ENCODE peak calls at places on chromosomes 3 and 15, in nine cellular contexts. One of them, this sample, is unnamed.

GRCh38 chr3:183823963-183824362 is 1.4 kb downstream of the MAP6D1 start:
- DNase-seq in pancreas: no peak
- DNase-seq in endothelial cell: no peak
- DNase-seq in CD8-positive, alpha-beta T cell: no peak
- DNase-seq in GM13977: no peak
- DNase-seq in uterus: no peak
- DNase-seq in neural crest cell: no peak
- DNase-seq in astrocyte of the spinal cord: no peak
- DNase-seq in heart right ventricle: no peak
- DNase-seq in this sample: no peak

GRCh38 chr15:89179966-89180875 is 41.2 kb downstream of the RLBP1 start:
- DNase-seq in astrocyte of the spinal cord: peak; percentile 43
- DNase-seq in neural crest cell: no peak
- DNase-seq in uterus: no peak
- DNase-seq in endothelial cell: no peak
- DNase-seq in pancreas: no peak
- DNase-seq in heart right ventricle: no peak
- DNase-seq in GM13977: no peak
- DNase-seq in CD8-positive, alpha-beta T cell: no peak
- DNase-seq in this sample: no peak

GRCh38 chr3:124896824-124897526 is 9.8 kb upstream of the ITGB5 start:
- DNase-seq in uterus: no peak
- DNase-seq in pancreas: no peak
- DNase-seq in endothelial cell: no peak
- DNase-seq in heart right ventricle: no peak
- DNase-seq in CD8-positive, alpha-beta T cell: no peak
- DNase-seq in neural crest cell: no peak
- DNase-seq in GM13977: no peak
- DNase-seq in astrocyte of the spinal cord: no peak
- DNase-seq in this sample: no peak

GRCh38 chr3:35653347-35653746 is 14.0 kb downstream of the ARPP21 start:
- DNase-seq in endothelial cell: no peak
- DNase-seq in neural crest cell: no peak
- DNase-seq in astrocyte of the spinal cord: no peak
- DNase-seq in CD8-positive, alpha-beta T cell: no peak
- DNase-seq in heart right ventricle: no peak
- DNase-seq in uterus: no peak
- DNase-seq in GM13977: no peak
- DNase-seq in pancreas: no peak
- DNase-seq in this sample: no peak

GRCh38 chr3:128872282-128872681 is 7.1 kb upstream of the ACAD9 start:
- DNase-seq in GM13977: no peak
- DNase-seq in uterus: no peak
- DNase-seq in neural crest cell: no peak
- DNase-seq in endothelial cell: no peak
- DNase-seq in pancreas: no peak
- DNase-seq in astrocyte of the spinal cord: no peak
- DNase-seq in heart right ventricle: no peak
- DNase-seq in CD8-positive, alpha-beta T cell: no peak
- DNase-seq in this sample: no peak

GRCh38 chr3:12658593-12659058 is 5.3 kb downstream of the RAF1 start:
- DNase-seq in CD8-positive, alpha-beta T cell: no peak
- DNase-seq in neural crest cell: no peak
- DNase-seq in GM13977: no peak
- DNase-seq in astrocyte of the spinal cord: peak; percentile 82
- DNase-seq in uterus: no peak
- DNase-seq in pancreas: no peak
- DNase-seq in endothelial cell: no peak
- DNase-seq in heart right ventricle: no peak
- DNase-seq in this sample: no peak

GRCh38 chr15:75785771-75786563 is 57.3 kb upstream of the UBE2Q2 start:
- DNase-seq in pancreas: no peak
- DNase-seq in heart right ventricle: no peak
- DNase-seq in endothelial cell: peak; percentile 46
- DNase-seq in uterus: no peak
- DNase-seq in astrocyte of the spinal cord: no peak
- DNase-seq in neural crest cell: peak; percentile 50
- DNase-seq in CD8-positive, alpha-beta T cell: no peak
- DNase-seq in GM13977: no peak
- DNase-seq in this sample: no peak

GRCh38 chr3:69451594-69451993 is 65.7 kb upstream of the FRMD4B start:
- DNase-seq in uterus: no peak
- DNase-seq in neural crest cell: no peak
- DNase-seq in GM13977: no peak
- DNase-seq in astrocyte of the spinal cord: no peak
- DNase-seq in CD8-positive, alpha-beta T cell: no peak
- DNase-seq in heart right ventricle: no peak
- DNase-seq in pancreas: no peak
- DNase-seq in endothelial cell: no peak
- DNase-seq in this sample: no peak

GRCh38 chr3:163587342-163587741 is 1491.0 kb downstream of the SI start:
- DNase-seq in neural crest cell: no peak
- DNase-seq in astrocyte of the spinal cord: no peak
- DNase-seq in GM13977: no peak
- DNase-seq in endothelial cell: no peak
- DNase-seq in heart right ventricle: no peak
- DNase-seq in uterus: no peak
- DNase-seq in pancreas: no peak
- DNase-seq in CD8-positive, alpha-beta T cell: no peak
- DNase-seq in this sample: no peak

GRCh38 chr3:177827517-177828249 is 630.4 kb upstream of the TBL1XR1 start:
- DNase-seq in pancreas: no peak
- DNase-seq in uterus: no peak
- DNase-seq in neural crest cell: no peak
- DNase-seq in astrocyte of the spinal cord: peak; percentile 90
- DNase-seq in CD8-positive, alpha-beta T cell: no peak
- DNase-seq in heart right ventricle: no peak
- DNase-seq in GM13977: no peak
- DNase-seq in endothelial cell: no peak
- DNase-seq in this sample: no peak

GRCh38 chr3:140467104-140467577 is 210.7 kb upstream of the TRIM42 start:
- DNase-seq in astrocyte of the spinal cord: peak; percentile 14
- DNase-seq in GM13977: no peak
- DNase-seq in pancreas: no peak
- DNase-seq in heart right ventricle: no peak
- DNase-seq in neural crest cell: no peak
- DNase-seq in uterus: no peak
- DNase-seq in endothelial cell: no peak
- DNase-seq in CD8-positive, alpha-beta T cell: no peak
- DNase-seq in this sample: no peak

GRCh38 chr3:186825294-186825821 is 17.2 kb upstream of the ADIPOQ start:
- DNase-seq in pancreas: no peak
- DNase-seq in neural crest cell: peak; percentile 37
- DNase-seq in GM13977: no peak
- DNase-seq in endothelial cell: peak; percentile 22
- DNase-seq in CD8-positive, alpha-beta T cell: no peak
- DNase-seq in heart right ventricle: no peak
- DNase-seq in astrocyte of the spinal cord: peak; percentile 81
- DNase-seq in uterus: peak; percentile 20
- DNase-seq in this sample: peak; percentile 71

GRCh38 chr15:41561777-41562145 is 2.7 kb downstream of the TYRO3 start:
- DNase-seq in GM13977: no peak
- DNase-seq in heart right ventricle: peak; percentile 61
- DNase-seq in endothelial cell: peak; percentile 50
- DNase-seq in astrocyte of the spinal cord: peak; percentile 72
- DNase-seq in neural crest cell: peak; percentile 50
- DNase-seq in pancreas: no peak
- DNase-seq in CD8-positive, alpha-beta T cell: no peak
- DNase-seq in uterus: peak; percentile 86
- DNase-seq in this sample: no peak

GRCh38 chr15:40054746-40055575 is 16.0 kb upstream of the SRP14 start:
- DNase-seq in GM13977: peak; percentile 71
- DNase-seq in pancreas: peak; percentile 85
- DNase-seq in CD8-positive, alpha-beta T cell: no peak
- DNase-seq in heart right ventricle: no peak
- DNase-seq in endothelial cell: no peak
- DNase-seq in astrocyte of the spinal cord: peak; percentile 59
- DNase-seq in neural crest cell: no peak
- DNase-seq in uterus: no peak
- DNase-seq in this sample: no peak

GRCh38 chr15:62142736-62143135 is 22.3 kb downstream of the C2CD4B start:
- DNase-seq in CD8-positive, alpha-beta T cell: no peak
- DNase-seq in GM13977: no peak
- DNase-seq in pancreas: no peak
- DNase-seq in uterus: no peak
- DNase-seq in neural crest cell: no peak
- DNase-seq in endothelial cell: no peak
- DNase-seq in astrocyte of the spinal cord: no peak
- DNase-seq in heart right ventricle: no peak
- DNase-seq in this sample: no peak
- TF ChIP-seq CTCF in CD8-positive, alpha-beta T cell: no peak
- TF ChIP-seq CTCF in GM13977: no peak
- TF ChIP-seq CTCF in pancreas: peak; percentile 12
- TF ChIP-seq CTCF in uterus: no peak
- TF ChIP-seq CTCF in neural crest cell: no peak
- TF ChIP-seq CTCF in endothelial cell: no peak
- TF ChIP-seq CTCF in astrocyte of the spinal cord: peak; percentile 3
- TF ChIP-seq CTCF in heart right ventricle: no peak
- TF ChIP-seq CTCF in this sample: no peak

GRCh38 chr15:83920115-83920514 is 266.2 kb downstream of the ADAMTSL3 start:
- DNase-seq in GM13977: no peak
- DNase-seq in heart right ventricle: no peak
- DNase-seq in pancreas: no peak
- DNase-seq in CD8-positive, alpha-beta T cell: no peak
- DNase-seq in endothelial cell: no peak
- DNase-seq in neural crest cell: no peak
- DNase-seq in uterus: no peak
- DNase-seq in astrocyte of the spinal cord: no peak
- DNase-seq in this sample: no peak

GRCh38 chr15:83919319-83919830 is 265.5 kb downstream of the ADAMTSL3 start:
- DNase-seq in neural crest cell: no peak
- DNase-seq in pancreas: no peak
- DNase-seq in CD8-positive, alpha-beta T cell: no peak
- DNase-seq in heart right ventricle: no peak
- DNase-seq in uterus: no peak
- DNase-seq in astrocyte of the spinal cord: no peak
- DNase-seq in GM13977: peak; percentile 46
- DNase-seq in endothelial cell: no peak
- DNase-seq in this sample: no peak

GRCh38 chr15:83918011-83918410 is 264.1 kb downstream of the ADAMTSL3 start:
- DNase-seq in pancreas: no peak
- DNase-seq in astrocyte of the spinal cord: no peak
- DNase-seq in uterus: no peak
- DNase-seq in GM13977: no peak
- DNase-seq in CD8-positive, alpha-beta T cell: no peak
- DNase-seq in endothelial cell: no peak
- DNase-seq in neural crest cell: no peak
- DNase-seq in heart right ventricle: no peak
- DNase-seq in this sample: no peak

GRCh38 chr15:83926116-83926515 is 272.2 kb downstream of the ADAMTSL3 start:
- DNase-seq in uterus: no peak
- DNase-seq in astrocyte of the spinal cord: no peak
- DNase-seq in CD8-positive, alpha-beta T cell: no peak
- DNase-seq in endothelial cell: no peak
- DNase-seq in neural crest cell: no peak
- DNase-seq in GM13977: no peak
- DNase-seq in pancreas: no peak
- DNase-seq in heart right ventricle: no peak
- DNase-seq in this sample: no peak

GRCh38 chr15:83922895-83923294 is 269.0 kb downstream of the ADAMTSL3 start:
- DNase-seq in endothelial cell: no peak
- DNase-seq in GM13977: no peak
- DNase-seq in CD8-positive, alpha-beta T cell: no peak
- DNase-seq in pancreas: no peak
- DNase-seq in uterus: no peak
- DNase-seq in astrocyte of the spinal cord: no peak
- DNase-seq in heart right ventricle: no peak
- DNase-seq in neural crest cell: no peak
- DNase-seq in this sample: no peak
- TF ChIP-seq CTCF in endothelial cell: no peak
- TF ChIP-seq CTCF in GM13977: no peak
- TF ChIP-seq CTCF in CD8-positive, alpha-beta T cell: no peak
- TF ChIP-seq CTCF in pancreas: no peak
- TF ChIP-seq CTCF in uterus: no peak
- TF ChIP-seq CTCF in astrocyte of the spinal cord: no peak
- TF ChIP-seq CTCF in heart right ventricle: no peak
- TF ChIP-seq CTCF in neural crest cell: no peak
- TF ChIP-seq CTCF in this sample: no peak

DNA sequence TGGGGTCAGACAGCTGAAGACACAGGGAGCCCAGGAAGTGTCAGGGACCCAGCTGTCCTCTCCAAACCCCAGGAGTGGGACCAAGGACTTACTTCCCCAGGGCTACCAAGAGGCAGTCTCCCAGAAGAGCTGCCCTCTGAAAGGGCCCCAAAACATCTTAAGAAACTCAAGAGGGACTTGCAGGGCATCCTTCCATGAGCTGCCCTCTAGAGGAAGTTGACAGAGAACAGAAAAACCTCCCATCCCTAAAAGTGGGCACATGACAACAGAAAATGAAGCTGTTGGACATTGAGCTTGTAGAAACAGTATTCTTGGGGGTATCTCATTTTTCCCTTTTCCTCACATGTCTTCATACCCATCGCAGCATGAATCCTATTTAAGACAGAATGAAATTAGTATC is 58.9 kb downstream of the MECOM start:
- DNase-seq in uterus: no peak
- DNase-seq in astrocyte of the spinal cord: no peak
- DNase-seq in endothelial cell: no peak
- DNase-seq in pancreas: no peak
- DNase-seq in neural crest cell: no peak
- DNase-seq in heart right ventricle: no peak
- DNase-seq in GM13977: no peak
- DNase-seq in CD8-positive, alpha-beta T cell: no peak
- DNase-seq in this sample: no peak
- TF ChIP-seq CTCF in uterus: no peak
- TF ChIP-seq CTCF in astrocyte of the spinal cord: no peak
- TF ChIP-seq CTCF in endothelial cell: no peak
- TF ChIP-seq CTCF in pancreas: no peak
- TF ChIP-seq CTCF in neural crest cell: no peak
- TF ChIP-seq CTCF in heart right ventricle: no peak
- TF ChIP-seq CTCF in GM13977: peak; percentile 14
- TF ChIP-seq CTCF in CD8-positive, alpha-beta T cell: no peak
- TF ChIP-seq CTCF in this sample: no peak

DNA sequence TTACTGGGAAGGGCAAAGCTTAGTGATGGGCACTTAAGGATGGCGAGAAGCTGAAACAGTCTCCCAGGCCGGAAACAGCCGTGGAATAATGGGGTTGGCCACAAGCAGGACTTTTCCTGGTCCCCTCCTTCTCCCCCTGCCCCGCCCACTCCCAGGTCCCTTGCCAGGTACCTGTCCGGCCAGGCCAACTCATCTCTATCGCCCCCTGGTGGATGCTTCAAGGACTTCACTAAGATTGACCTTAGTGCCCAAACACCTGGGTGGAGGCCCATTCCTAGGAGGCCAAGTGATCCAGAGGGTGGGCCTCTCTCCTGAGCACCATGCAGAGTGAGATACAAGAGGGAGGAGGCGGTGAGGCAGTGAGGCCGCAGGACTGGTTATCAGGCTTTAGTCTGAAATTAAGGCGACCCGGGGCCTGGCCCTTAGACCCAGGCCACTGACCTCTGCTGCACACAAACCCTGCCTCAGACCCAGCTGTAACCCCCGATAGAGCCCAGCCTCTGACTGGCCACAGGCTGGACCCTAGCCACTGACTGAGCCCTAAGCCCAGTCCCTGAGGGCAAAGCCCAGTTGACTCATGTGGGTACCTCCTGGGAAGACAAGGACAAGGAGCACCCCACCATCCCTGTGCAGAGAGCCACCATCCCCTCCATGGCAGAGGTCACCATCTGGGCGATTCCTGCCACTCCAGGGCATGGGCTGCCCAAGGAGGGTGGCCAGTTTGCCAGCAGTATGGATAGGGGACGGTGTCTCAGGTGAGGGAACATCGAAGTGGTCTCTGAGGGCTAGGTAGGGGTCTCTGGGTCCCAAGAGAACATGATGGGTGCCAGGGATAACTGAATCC is 37.6 kb downstream of the VIPR1 start:
- DNase-seq in astrocyte of the spinal cord: no peak
- DNase-seq in CD8-positive, alpha-beta T cell: peak; percentile 32
- DNase-seq in GM13977: peak; percentile 85
- DNase-seq in uterus: no peak
- DNase-seq in pancreas: peak; percentile 92
- DNase-seq in endothelial cell: peak; percentile 65
- DNase-seq in neural crest cell: peak; percentile 51
- DNase-seq in heart right ventricle: no peak
- DNase-seq in this sample: peak; percentile 85
- TF ChIP-seq CTCF in astrocyte of the spinal cord: peak; percentile 69
- TF ChIP-seq CTCF in CD8-positive, alpha-beta T cell: peak; percentile 67
- TF ChIP-seq CTCF in GM13977: peak; percentile 85
- TF ChIP-seq CTCF in uterus: peak; percentile 31
- TF ChIP-seq CTCF in pancreas: peak; percentile 89
- TF ChIP-seq CTCF in endothelial cell: peak; percentile 93
- TF ChIP-seq CTCF in neural crest cell: peak; percentile 77
- TF ChIP-seq CTCF in heart right ventricle: peak; percentile 63
- TF ChIP-seq CTCF in this sample: peak; percentile 67